ENCODE peak calls at places on chromosomes 13 and 19, in five cellular contexts. D is uterus, A is ovary, I is tibial artery, R is IMR-90. C is an unnamed sample. For H3K9me3, the result is how much of the 10 kb centered on the place peaks cover.

GRCh38 chr13:43546260-43546659 is 240.5 kb downstream of the ENOX1 start:
- DNase-seq in A (peak), R (no peak), I (no peak), D (peak), C (no peak)

GRCh38 chr13:82356667-82357066 is 1525.6 kb downstream of the SLITRK1 start:
- DNase-seq in D (no peak), A (no peak), R (no peak), I (no peak), C (no peak)

GRCh38 chr19:19107663-19108062 is 30.6 kb downstream of the TMEM161A start:
- DNase-seq in I (no peak), A (no peak), R (no peak), D (no peak), C (no peak)

GRCh38 chr13:26946675-26947342 is 186.2 kb upstream of the GPR12 start:
- DNase-seq in I (no peak), R (peak), D (no peak), A (no peak), C (no peak)

GRCh38 chr19:33376423-33376822 is 2.9 kb downstream of the CEBPG start:
- DNase-seq in I (peak), A (peak), R (peak), D (peak), C (no peak)

GRCh38 chr19:33394006-33394722 is 20.7 kb downstream of the CEBPG start:
- DNase-seq in A (no peak), I (peak), D (peak), R (peak), C (no peak)

GRCh38 chr13:108917581-108917980 is 288.2 kb downstream of the MYO16 start:
- DNase-seq in D (no peak), R (peak), A (no peak), I (no peak), C (no peak)

GRCh38 chr13:29758591-29759114 is 91.8 kb downstream of the UBL3 start:
- DNase-seq in D (no peak), R (no peak), I (no peak), A (no peak), C (peak)

GRCh38 chr19:19160489-19161035 is 9.5 kb downstream of the MEF2B start:
- DNase-seq in A (no peak), I (no peak), D (no peak), R (no peak), C (no peak)

GRCh38 chr19:15393963-15394362 is 14.4 kb upstream of the AKAP8 start:
- DNase-seq in I (no peak), R (peak), D (no peak), A (no peak), C (no peak)

DNA sequence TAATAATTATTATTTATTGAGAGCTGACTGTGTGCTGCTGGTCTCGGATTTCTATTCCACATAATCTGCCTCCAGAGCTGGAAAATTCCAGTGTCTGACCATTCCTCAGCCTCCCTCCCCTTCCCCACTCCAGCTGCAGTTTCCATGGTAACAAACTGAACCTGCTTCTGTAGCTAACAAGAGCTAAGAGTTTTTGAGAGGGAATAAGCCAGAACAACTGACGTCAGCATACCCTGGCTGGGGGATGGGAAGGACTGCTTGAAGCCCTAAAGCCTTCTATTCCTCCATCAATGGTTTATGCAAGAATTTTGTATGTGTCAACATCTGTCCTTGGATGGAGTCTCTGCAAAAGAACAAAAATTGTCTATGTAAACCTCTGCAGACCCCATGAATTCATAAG is 26.0 kb upstream of the PEG3 start:
- DNase-seq in I (no peak), D (no peak), R (no peak), A (peak), C (no peak)
- H3K9me3 ChIP-seq in I (under half), D (under half), R (under half), A (under half), C (under half)

GRCh38 chr19:22606954-22607652 is 27.0 kb upstream of the ZNF492 start:
- DNase-seq in A (no peak), D (no peak), I (no peak), R (no peak), C (no peak)
- H3K9me3 ChIP-seq in A (under half), D (under half), I (under half), R (half or more), C (under half)

DNA sequence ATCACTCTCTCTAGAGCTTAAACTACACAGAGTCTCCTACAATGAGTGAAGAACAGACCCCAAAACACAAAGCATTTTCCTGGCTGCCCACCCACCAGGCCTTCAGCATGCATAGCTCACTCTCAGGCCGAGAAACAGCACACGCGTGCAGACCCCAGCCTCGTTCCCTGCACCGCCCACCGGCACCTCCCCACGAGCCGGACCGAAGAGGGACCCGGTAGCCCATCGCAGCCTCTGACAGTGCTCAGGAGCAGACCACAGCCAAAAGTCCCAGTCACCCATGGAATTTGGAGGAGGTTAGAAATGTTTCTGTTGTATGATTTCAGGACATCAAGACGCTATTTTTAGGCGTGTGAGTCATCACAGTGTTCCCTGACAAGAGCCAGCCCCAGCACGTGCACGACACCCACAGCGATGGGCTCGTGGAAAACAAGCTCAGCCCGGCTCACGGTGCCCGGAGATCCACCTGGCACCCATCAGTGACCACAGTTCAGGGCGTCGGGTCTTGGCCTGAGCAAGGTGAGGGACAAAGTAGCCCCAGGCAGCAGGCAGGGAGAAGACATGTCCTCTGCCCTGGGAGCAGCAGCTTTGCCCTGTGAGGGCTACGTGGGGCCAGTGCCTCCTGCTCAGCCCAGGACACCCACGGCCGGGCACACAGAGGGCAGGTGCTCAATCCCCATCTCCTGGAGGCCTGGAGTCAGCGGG is 50.1 kb upstream of the SPACA7 start:
- DNase-seq in I (no peak), A (no peak), R (no peak), D (no peak), C (no peak)
- H3K9me3 ChIP-seq in I (under half), A (under half), R (under half), D (under half), C (under half)

GRCh38 chr19:43960411-43960810 is 9.4 kb downstream of the ZNF221 start:
- DNase-seq in A (no peak), I (no peak), R (no peak), D (no peak), C (no peak)
- H3K9me3 ChIP-seq in A (under half), I (half or more), R (under half), D (half or more), C (under half)

GRCh38 chr19:12137541-12137940 is 2.6 kb downstream of the ZNF20 start:
- DNase-seq in I (no peak), D (no peak), R (no peak), A (no peak), C (no peak)

GRCh38 chr19:12133069-12133468 is 7.1 kb downstream of the ZNF20 start:
- DNase-seq in R (no peak), I (no peak), D (no peak), A (no peak), C (no peak)
- H3K9me3 ChIP-seq in R (half or more), I (half or more), D (under half), A (under half), C (under half)

GRCh38 chr19:56839665-56840451 is 668 bp downstream of the PEG3 start:
- DNase-seq in R (no peak), A (peak), I (peak), D (peak), C (no peak)
- H3K9me3 ChIP-seq in R (under half), A (under half), I (under half), D (under half), C (under half)